ENCODE peak calls at places on chromosomes 4 and X, in six cellular contexts. Y is dermis microvascular lymphatic vessel endothelial cell, F is heart right ventricle, R is retina, T is MM.1S, H is fibroblast of the conjunctiva. P is an unnamed sample.

GRCh38 chr4:43757147-43757546 is 691.5 kb downstream of the KCTD8 start:
- DNase-seq in H (no peak), T (no peak), Y (no peak), F (no peak), R (no peak), P (peak; percentile 1)

GRCh38 chr4:56655209-56655626 is 25.9 kb downstream of the HOPX start:
- DNase-seq in Y (no peak), T (no peak), F (peak; percentile 12), H (no peak), R (peak; percentile 74), P (peak; percentile 33)

GRCh38 chrX:41409006-41409405 is 38.1 kb upstream of the NYX start:
- DNase-seq in H (no peak), F (no peak), Y (no peak), R (no peak), T (no peak), P (no peak)

GRCh38 chrX:70088281-70088680 is 26.0 kb downstream of the OTUD6A start:
- DNase-seq in H (no peak), T (no peak), F (no peak), R (no peak), Y (no peak), P (peak; percentile 29)

GRCh38 chr4:179624768-179625181 is 2182.5 kb upstream of the AGA start:
- DNase-seq in R (no peak), T (peak; percentile 86), H (no peak), Y (no peak), F (no peak), P (peak; percentile 0)

GRCh38 chrX:13764765-13765164 is 30.2 kb downstream of the OFD1 start:
- DNase-seq in F (no peak), R (no peak), Y (no peak), T (no peak), H (peak; percentile 10), P (no peak)

GRCh38 chrX:134846042-134846441 is 144.7 kb upstream of the SMIM10 start:
- DNase-seq in H (no peak), Y (no peak), F (no peak), R (no peak), T (no peak), P (no peak)

GRCh38 chrX:140514554-140514953 is 9.7 kb upstream of the SOX3 start:
- DNase-seq in R (no peak), Y (no peak), F (no peak), H (no peak), T (no peak), P (no peak)

GRCh38 chrX:111634823-111635410 is 46.1 kb upstream of the ALG13 start:
- DNase-seq in R (no peak), F (no peak), H (no peak), Y (peak; percentile 6), T (no peak), P (no peak)

GRCh38 chrX:96621811-96622210 is 62.8 kb upstream of the DIAPH2 start:
- DNase-seq in H (no peak), Y (no peak), F (no peak), R (no peak), T (no peak), P (no peak)

GRCh38 chrX:66676990-66677389 is 38.1 kb upstream of the EDA2R start:
- DNase-seq in R (no peak), F (no peak), T (peak; percentile 30), H (peak; percentile 63), Y (no peak), P (peak; percentile 85)

GRCh38 chr4:145420595-145421214 is 60.9 kb upstream of the SMAD1 start:
- DNase-seq in R (no peak), T (no peak), Y (no peak), F (no peak), H (no peak), P (no peak)

GRCh38 chrX:129726307-129727111 is 12.3 kb upstream of the XPNPEP2 start:
- DNase-seq in T (no peak), F (peak; percentile 64), R (peak; percentile 44), H (peak; percentile 49), Y (peak; percentile 51), P (peak; percentile 73)

GRCh38 chr4:87057835-87058234 is 123.0 kb downstream of the AFF1 start:
- DNase-seq in F (no peak), T (no peak), H (no peak), R (no peak), Y (no peak), P (no peak)

GRCh38 chrX:140712413-140713173 is 3.0 kb downstream of the LINC00632 start:
- DNase-seq in F (peak; percentile 58), Y (peak; percentile 60), R (peak; percentile 79), H (peak; percentile 68), T (no peak), P (peak; percentile 50)

GRCh38 chrX:17597836-17598434 is 139.4 kb upstream of the SCML1 start:
- DNase-seq in T (no peak), Y (no peak), R (no peak), H (no peak), F (peak; percentile 82), P (peak; percentile 32)

GRCh38 chr4:147793973-147794690 is 62.2 kb downstream of the ARHGAP10 start:
- DNase-seq in H (no peak), Y (no peak), T (no peak), R (no peak), F (no peak), P (no peak)

GRCh38 chrX:15855562-15856256 is 1.1 kb upstream of the AP1S2 start:
- DNase-seq in T (peak; percentile 20), Y (no peak), H (no peak), F (no peak), R (peak; percentile 10), P (no peak)

GRCh38 chr4:152500798-152501434 is 35.0 kb downstream of the FBXW7 start:
- DNase-seq in R (peak; percentile 43), Y (peak; percentile 68), F (peak; percentile 82), T (peak; percentile 88), H (peak; percentile 91), P (peak; percentile 82)